ENCODE peak calls at places on chromosomes 7 and 10, in four cellular contexts. One of them, this sample, is unnamed.
A peak's percentile ranks its signal among the peaks of the same experiment; 100 is the strongest.

GRCh38 chr10:131143425-131144165 is 167.9 kb downstream of the TCERG1L start:
- DNase-seq in left ventricle myocardium inferior: no peak
- DNase-seq in AG04450: no peak
- DNase-seq in endodermal cell: no peak
- DNase-seq in this sample: no peak

GRCh38 chr7:37052673-37053072 is 328.4 kb upstream of the AOAH start:
- DNase-seq in left ventricle myocardium inferior: no peak
- DNase-seq in AG04450: no peak
- DNase-seq in endodermal cell: peak; percentile 91
- DNase-seq in this sample: no peak

GRCh38 chr10:27893320-27894014 is 105.4 kb downstream of the ODAD2 start:
- DNase-seq in left ventricle myocardium inferior: no peak
- DNase-seq in AG04450: no peak
- DNase-seq in endodermal cell: no peak
- DNase-seq in this sample: no peak

GRCh38 chr10:126684171-126684745 is 13.8 kb upstream of the C10orf90 start:
- DNase-seq in left ventricle myocardium inferior: no peak
- DNase-seq in AG04450: no peak
- DNase-seq in endodermal cell: peak; percentile 21
- DNase-seq in this sample: no peak

GRCh38 chr7:37151741-37152413 is 296.8 kb downstream of the ELMO1 start:
- DNase-seq in left ventricle myocardium inferior: no peak
- DNase-seq in AG04450: no peak
- DNase-seq in endodermal cell: no peak
- DNase-seq in this sample: no peak

GRCh38 chr7:142795339-142795863 is 24.6 kb downstream of the PRSS2 start:
- DNase-seq in left ventricle myocardium inferior: no peak
- DNase-seq in AG04450: no peak
- DNase-seq in endodermal cell: peak; percentile 83
- DNase-seq in this sample: no peak

GRCh38 chr7:158407581-158408331 is 179.9 kb downstream of the PTPRN2 start:
- DNase-seq in left ventricle myocardium inferior: no peak
- DNase-seq in AG04450: no peak
- DNase-seq in endodermal cell: no peak
- DNase-seq in this sample: no peak

GRCh38 chr10:101139421-101139911 is 8.4 kb downstream of the TLX1 start:
- DNase-seq in left ventricle myocardium inferior: no peak
- DNase-seq in AG04450: no peak
- DNase-seq in endodermal cell: peak; percentile 88
- DNase-seq in this sample: no peak

GRCh38 chr7:125084196-125084595 is 154.6 kb upstream of the POT1 start:
- DNase-seq in left ventricle myocardium inferior: no peak
- DNase-seq in AG04450: no peak
- DNase-seq in endodermal cell: no peak
- DNase-seq in this sample: no peak

GRCh38 chr7:158710651-158711102 is 6.1 kb upstream of the NCAPG2 start:
- DNase-seq in left ventricle myocardium inferior: no peak
- DNase-seq in AG04450: no peak
- DNase-seq in endodermal cell: no peak
- DNase-seq in this sample: no peak

GRCh38 chr7:45590679-45591057 is 16.5 kb downstream of the ADCY1 start:
- DNase-seq in left ventricle myocardium inferior: no peak
- DNase-seq in AG04450: no peak
- DNase-seq in endodermal cell: peak; percentile 56
- DNase-seq in this sample: no peak

GRCh38 chr10:132398566-132398991 is 1.6 kb downstream of the PWWP2B start:
- DNase-seq in left ventricle myocardium inferior: peak; percentile 12
- DNase-seq in AG04450: no peak
- DNase-seq in endodermal cell: no peak
- DNase-seq in this sample: no peak

DNA sequence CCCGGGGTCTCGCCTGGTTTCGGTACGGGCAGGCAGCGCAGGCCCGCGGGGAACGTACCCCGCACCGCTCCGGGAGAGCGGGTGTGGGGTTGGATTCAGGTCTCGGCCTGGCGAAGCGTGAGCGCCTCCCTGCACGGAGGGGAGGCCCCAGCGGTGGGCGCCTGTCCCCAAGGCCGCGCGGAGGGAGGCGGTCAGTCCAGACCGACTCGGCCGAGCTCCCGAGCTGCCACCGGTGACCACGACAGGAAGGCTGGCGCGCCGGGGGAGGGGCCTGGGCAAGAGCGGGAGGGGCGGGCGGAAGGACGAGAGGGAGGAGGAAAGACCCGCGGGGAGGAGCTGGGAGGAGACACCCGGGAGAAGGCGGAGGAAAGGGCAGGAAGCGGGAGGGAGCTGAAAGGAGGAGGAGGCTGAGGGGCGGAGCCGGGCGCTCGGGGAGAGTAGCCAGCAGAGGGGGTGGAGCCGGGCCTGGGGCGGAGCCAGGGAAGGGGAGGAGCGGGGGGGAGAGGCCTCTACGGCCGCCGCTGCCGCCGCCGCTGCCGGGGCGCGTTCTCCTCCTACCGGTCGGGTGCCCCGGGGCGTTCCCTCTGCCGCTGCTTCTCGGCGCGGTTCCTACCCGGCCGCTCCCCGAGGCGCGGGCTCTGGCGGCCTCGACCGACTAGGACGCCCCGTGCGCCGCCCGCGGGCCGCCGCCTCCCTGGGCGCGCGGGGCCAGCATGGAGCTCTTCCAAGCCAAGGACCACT is at the start of gene INPP5F:
- DNase-seq in left ventricle myocardium inferior: peak; percentile 99
- DNase-seq in AG04450: peak; percentile 92
- DNase-seq in endodermal cell: peak; percentile 100
- DNase-seq in this sample: peak; percentile 99
- H3K4me3 ChIP-seq in left ventricle myocardium inferior: peak within 1 kb of the TSS; percentile 96
- H3K4me3 ChIP-seq in AG04450: peak within 1 kb of the TSS; percentile 71
- H3K4me3 ChIP-seq in endodermal cell: peak within 1 kb of the TSS; percentile 90
- H3K4me3 ChIP-seq in this sample: peak within 1 kb of the TSS; percentile 93

GRCh38 chr10:49534670-49535381 is 4.1 kb downstream of the ERCC6 start:
- DNase-seq in left ventricle myocardium inferior: no peak
- DNase-seq in AG04450: no peak
- DNase-seq in endodermal cell: no peak
- DNase-seq in this sample: no peak
- H3K27ac ChIP-seq in left ventricle myocardium inferior: peak overlapping the region; percentile 63
- H3K27ac ChIP-seq in AG04450: peak overlapping the region; percentile 47
- H3K27ac ChIP-seq in endodermal cell: no peak overlapping the region
- H3K27ac ChIP-seq in this sample: no peak overlapping the region

GRCh38 chr7:19062216-19062615 is 55.2 kb downstream of the TWIST1 start:
- DNase-seq in left ventricle myocardium inferior: no peak
- DNase-seq in AG04450: no peak
- DNase-seq in endodermal cell: no peak
- DNase-seq in this sample: no peak

GRCh38 chr7:19061331-19061730 is 56.1 kb downstream of the TWIST1 start:
- DNase-seq in left ventricle myocardium inferior: no peak
- DNase-seq in AG04450: no peak
- DNase-seq in endodermal cell: no peak
- DNase-seq in this sample: no peak

GRCh38 chr7:19060870-19061269 is 56.6 kb downstream of the TWIST1 start:
- DNase-seq in left ventricle myocardium inferior: no peak
- DNase-seq in AG04450: no peak
- DNase-seq in endodermal cell: no peak
- DNase-seq in this sample: no peak

GRCh38 chr7:19069842-19070241 is 47.6 kb downstream of the TWIST1 start:
- DNase-seq in left ventricle myocardium inferior: no peak
- DNase-seq in AG04450: no peak
- DNase-seq in endodermal cell: peak; percentile 61
- DNase-seq in this sample: no peak

GRCh38 chr7:19066109-19066508 is 51.3 kb downstream of the TWIST1 start:
- DNase-seq in left ventricle myocardium inferior: no peak
- DNase-seq in AG04450: no peak
- DNase-seq in endodermal cell: no peak
- DNase-seq in this sample: no peak
- H3K4me3 ChIP-seq in left ventricle myocardium inferior: no peak overlapping the region
- H3K4me3 ChIP-seq in AG04450: no peak overlapping the region
- H3K4me3 ChIP-seq in endodermal cell: no peak overlapping the region
- H3K4me3 ChIP-seq in this sample: no peak overlapping the region

GRCh38 chr7:84057576-84057975 is 137.0 kb downstream of the SEMA3A start:
- DNase-seq in left ventricle myocardium inferior: no peak
- DNase-seq in AG04450: no peak
- DNase-seq in endodermal cell: no peak
- DNase-seq in this sample: no peak
- H3K27ac ChIP-seq in left ventricle myocardium inferior: no peak overlapping the region
- H3K27ac ChIP-seq in AG04450: no peak overlapping the region
- H3K27ac ChIP-seq in endodermal cell: no peak overlapping the region
- H3K27ac ChIP-seq in this sample: no peak overlapping the region

GRCh38 chr10:24449334-24449740 is 240.4 kb downstream of the KIAA1217 start:
- DNase-seq in left ventricle myocardium inferior: no peak
- DNase-seq in AG04450: no peak
- DNase-seq in endodermal cell: no peak
- DNase-seq in this sample: no peak
- H3K4me3 ChIP-seq in left ventricle myocardium inferior: peak overlapping the region; percentile 58
- H3K4me3 ChIP-seq in AG04450: peak overlapping the region; percentile 17
- H3K4me3 ChIP-seq in endodermal cell: no peak overlapping the region
- H3K4me3 ChIP-seq in this sample: peak overlapping the region; percentile 53

DNA sequence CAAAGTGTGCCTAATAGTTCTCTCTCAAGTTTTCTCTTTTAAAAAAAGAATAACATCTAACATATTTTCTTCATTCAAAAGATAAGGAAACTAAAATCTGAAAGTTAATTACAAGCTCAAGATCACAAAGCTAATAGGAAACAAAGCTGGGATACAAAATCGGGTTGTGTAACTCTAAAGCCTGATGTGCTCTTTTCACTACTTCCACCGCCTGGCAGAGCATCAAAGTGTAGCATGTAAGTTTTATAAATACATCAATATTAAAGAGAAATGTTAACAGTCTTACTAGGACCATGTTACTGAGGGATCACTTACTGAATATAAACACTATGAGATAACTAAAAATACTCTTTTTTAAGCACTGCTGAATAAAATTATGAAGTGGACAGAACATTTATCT is 97.2 kb downstream of the KMT2C start:
- DNase-seq in left ventricle myocardium inferior: no peak
- DNase-seq in AG04450: no peak
- DNase-seq in endodermal cell: no peak
- DNase-seq in this sample: no peak
- H3K27ac ChIP-seq in left ventricle myocardium inferior: no peak overlapping the region
- H3K27ac ChIP-seq in AG04450: no peak overlapping the region
- H3K27ac ChIP-seq in endodermal cell: no peak overlapping the region
- H3K27ac ChIP-seq in this sample: no peak overlapping the region

DNA sequence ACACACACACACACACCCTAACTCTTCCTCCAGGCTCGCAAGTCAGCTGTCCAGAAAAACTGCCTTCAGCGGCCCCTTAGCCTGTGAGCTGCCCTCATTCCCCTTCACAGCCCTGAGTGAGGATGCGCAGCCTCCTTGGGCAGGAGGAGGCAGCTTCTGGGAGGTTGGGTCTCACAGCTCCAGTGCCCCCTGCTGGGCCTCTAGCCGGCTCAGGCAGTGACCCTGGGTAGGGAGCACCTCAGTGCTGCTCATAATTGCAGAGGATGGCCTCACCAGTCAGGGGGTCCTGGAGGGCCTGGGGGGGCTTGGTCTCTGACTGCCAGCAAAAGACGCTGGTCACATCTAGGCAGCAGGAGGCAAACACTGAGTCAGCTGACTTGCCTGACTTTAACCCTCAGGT is 43.7 kb downstream of the ZNF273 start:
- DNase-seq in left ventricle myocardium inferior: no peak
- DNase-seq in AG04450: no peak
- DNase-seq in endodermal cell: peak; percentile 74
- DNase-seq in this sample: no peak
- H3K4me3 ChIP-seq in left ventricle myocardium inferior: peak overlapping the region; percentile 65
- H3K4me3 ChIP-seq in AG04450: no peak overlapping the region
- H3K4me3 ChIP-seq in endodermal cell: peak overlapping the region; percentile 75
- H3K4me3 ChIP-seq in this sample: peak overlapping the region; percentile 59